ENCODE peak calls at places on chromosomes 11 and 22, in five cellular contexts. Y is fibroblast of pulmonary artery, A is WTC11, V is mammary epithelial cell, J is psoas muscle. P is an unnamed sample.

GRCh38 chr11:90148900-90149299 is 14.4 kb downstream of the NAALAD2 start:
- DNase-seq in A (no peak), V (no peak), J (no peak), Y (peak; percentile 8), P (no peak)

GRCh38 chr11:12864316-12865156 is 144.6 kb upstream of the RASSF10 start:
- DNase-seq in J (no peak), A (peak; percentile 53), V (peak; percentile 26), Y (peak; percentile 91), P (no peak)

GRCh38 chr11:104968365-104968855 is at the start of gene CASP4:
- DNase-seq in V (peak; percentile 71), J (no peak), A (no peak), Y (peak; percentile 89), P (no peak)

GRCh38 chr11:35030716-35031213 is 108.2 kb upstream of the CD44 start:
- DNase-seq in V (peak; percentile 97), J (peak; percentile 76), Y (peak; percentile 92), A (no peak), P (no peak)

GRCh38 chr22:49077586-49077985 is 750.1 kb downstream of the BRD1 start:
- DNase-seq in V (no peak), J (no peak), Y (no peak), A (no peak), P (no peak)

GRCh38 chr11:85483861-85484260 is 143.3 kb downstream of the DLG2 start:
- DNase-seq in J (no peak), Y (no peak), A (no peak), V (no peak), P (no peak)

GRCh38 chr22:48316876-48317250 is 1510.8 kb downstream of the BRD1 start:
- DNase-seq in Y (no peak), V (no peak), J (no peak), A (no peak), P (no peak)

GRCh38 chr11:128235446-128235845 is 351.9 kb downstream of the ETS1 start:
- DNase-seq in Y (peak; percentile 35), V (no peak), A (no peak), J (no peak), P (no peak)

GRCh38 chr11:77183421-77183984 is 55.5 kb downstream of the MYO7A start:
- DNase-seq in V (no peak), A (no peak), J (no peak), Y (no peak), P (no peak)

GRCh38 chr11:118186346-118187107 is 10.1 kb upstream of the SCN2B start:
- DNase-seq in Y (no peak), A (no peak), V (no peak), J (no peak), P (no peak)
- TF ChIP-seq CTCF in Y (no peak), A (no peak), V (no peak), J (no peak), P (no peak)

GRCh38 chr11:75574698-75575265 is 12.7 kb downstream of the SERPINH1 start:
- DNase-seq in Y (no peak), A (no peak), J (no peak), V (no peak), P (no peak)
- TF ChIP-seq CTCF in Y (peak; percentile 39), A (no peak), J (no peak), V (peak; percentile 12), P (no peak)

GRCh38 chr11:114771172-114771571 is 92.8 kb downstream of the NXPE2 start:
- DNase-seq in J (no peak), A (no peak), Y (no peak), V (no peak), P (no peak)

GRCh38 chr11:114775849-114776621 is 97.7 kb downstream of the NXPE2 start:
- DNase-seq in Y (no peak), A (no peak), J (no peak), V (no peak), P (no peak)

GRCh38 chr11:114773541-114774338 is 95.4 kb downstream of the NXPE2 start:
- DNase-seq in V (no peak), A (no peak), Y (no peak), J (no peak), P (no peak)

GRCh38 chr11:114776956-114777355 is 98.6 kb downstream of the NXPE2 start:
- DNase-seq in J (no peak), Y (no peak), V (no peak), A (no peak), P (no peak)

GRCh38 chr11:114774599-114775365 is 96.5 kb downstream of the NXPE2 start:
- DNase-seq in J (peak; percentile 26), Y (peak; percentile 8), A (peak; percentile 81), V (peak; percentile 16), P (peak; percentile 79)
- TF ChIP-seq CTCF in J (peak; percentile 72), Y (peak; percentile 34), A (peak; percentile 96), V (peak; percentile 72), P (peak; percentile 93)

GRCh38 chr11:117289795-117290194 is 1.4 kb upstream of the BACE1-AS start:
- DNase-seq in V (no peak), Y (no peak), A (no peak), J (no peak), P (no peak)
- TF ChIP-seq CTCF in V (no peak), Y (no peak), A (no peak), J (no peak), P (no peak)

DNA sequence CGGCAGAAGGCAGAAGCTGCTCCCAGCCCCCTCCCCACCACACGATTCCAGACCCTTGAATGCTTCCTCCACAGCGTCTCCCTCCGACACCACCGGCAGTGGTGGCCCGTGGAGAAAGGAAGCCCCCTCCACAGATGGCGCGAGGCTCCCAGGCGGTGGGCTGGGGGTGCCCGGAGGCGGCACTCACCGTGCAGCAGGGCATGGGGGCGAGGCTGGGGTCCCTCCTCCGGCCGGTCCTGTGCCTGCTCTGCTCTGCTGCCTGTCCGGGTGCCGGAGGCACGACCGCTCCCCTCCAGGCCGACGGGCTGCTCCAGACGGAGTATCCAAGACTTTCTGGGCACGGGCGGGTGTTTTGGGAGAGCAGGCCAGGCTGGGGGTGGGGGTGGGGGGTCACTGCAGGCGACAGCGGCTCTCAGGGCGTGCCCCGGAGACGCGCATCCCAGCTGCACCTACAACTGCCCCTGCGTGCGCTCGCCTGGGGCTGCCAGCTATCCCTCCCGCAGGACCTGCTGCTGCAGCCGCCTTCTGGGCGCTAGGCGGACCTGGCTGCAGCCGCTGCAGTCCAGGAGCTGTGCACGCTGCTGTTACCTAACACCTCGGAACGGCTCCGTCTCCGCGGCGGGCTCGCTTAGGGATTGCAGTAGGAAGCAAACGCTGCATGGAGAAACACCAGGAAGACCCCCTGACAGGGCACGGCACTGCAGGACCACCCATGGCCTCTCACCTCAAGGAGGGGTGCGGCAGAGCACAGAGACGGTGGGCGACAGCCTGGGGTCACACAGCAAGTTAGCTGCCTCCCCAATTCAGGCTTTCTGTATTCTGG is 15.2 kb downstream of the MRGPRG start:
- DNase-seq in V (peak; percentile 4), J (no peak), Y (no peak), A (peak; percentile 57), P (no peak)
- TF ChIP-seq CTCF in V (no peak), J (no peak), Y (no peak), A (no peak), P (no peak)

GRCh38 chr11:79439893-79440450 is 858 bp downstream of the TENM4 start:
- DNase-seq in Y (no peak), A (peak; percentile 46), J (peak; percentile 34), V (peak; percentile 40), P (peak; percentile 42)
- TF ChIP-seq CTCF in Y (no peak), A (no peak), J (no peak), V (no peak), P (no peak)

GRCh38 chr11:394034-394857 is at the start of gene PKP3:
- DNase-seq in J (peak; percentile 54), Y (peak; percentile 36), V (peak; percentile 97), A (peak; percentile 75), P (no peak)

GRCh38 chr11:395866-396265 is 1.9 kb downstream of the PKP3 start:
- DNase-seq in V (peak; percentile 41), A (no peak), Y (no peak), J (no peak), P (no peak)

GRCh38 chr11:394858-395655 is 1.0 kb downstream of the PKP3 start:
- DNase-seq in J (no peak), Y (no peak), V (no peak), A (no peak), P (no peak)

GRCh38 chr11:396948-397548 is 3.0 kb downstream of the PKP3 start:
- DNase-seq in A (no peak), Y (peak; percentile 69), J (peak; percentile 53), V (no peak), P (no peak)

GRCh38 chr11:396511-396947 is 2.5 kb downstream of the PKP3 start:
- DNase-seq in V (no peak), J (no peak), A (peak; percentile 46), Y (peak; percentile 36), P (no peak)
- TF ChIP-seq CTCF in V (peak; percentile 47), J (peak; percentile 4), A (no peak), Y (peak; percentile 34), P (no peak)

GRCh38 chr11:32561835-32562234 is 21.8 kb upstream of the EIF3M start:
- DNase-seq in J (no peak), V (no peak), A (no peak), Y (no peak), P (no peak)
- TF ChIP-seq CTCF in J (no peak), V (no peak), A (no peak), Y (no peak), P (no peak)

GRCh38 chr11:131817701-131818188 is 447.3 kb downstream of the NTM start:
- DNase-seq in J (no peak), Y (no peak), V (no peak), A (no peak), P (no peak)
- TF ChIP-seq CTCF in J (no peak), Y (no peak), V (no peak), A (no peak), P (no peak)